ENCODE peak calls at places on chromosomes 2 and 18, in four cellular contexts. X is LoVo, K is HCEC 1CT, F is Caco-2. I is an unnamed sample.

GRCh38 chr18:51153659-51154371 is 43.7 kb downstream of the MEX3C start:
- DNase-seq in X (no peak), K (no peak), F (no peak), I (no peak)

GRCh38 chr2:21650566-21650965 is 526.8 kb downstream of the TDRD15 start:
- DNase-seq in X (no peak), K (no peak), F (peak; percentile 60), I (no peak)

GRCh38 chr18:30016179-30016578 is 1026.4 kb downstream of the DSC3 start:
- DNase-seq in X (no peak), K (no peak), F (no peak), I (no peak)

GRCh38 chr2:181047829-181048228 is 67.4 kb downstream of the UBE2E3 start:
- DNase-seq in X (no peak), K (no peak), F (no peak), I (no peak)

GRCh38 chr18:48997985-48998831 is 47.4 kb upstream of the SMAD7 start:
- DNase-seq in X (peak; percentile 94), K (peak; percentile 88), F (peak; percentile 67), I (peak; percentile 40)

GRCh38 chr2:167342769-167343168 is 454.5 kb downstream of the XIRP2 start:
- DNase-seq in X (no peak), K (no peak), F (no peak), I (peak; percentile 13)

GRCh38 chr2:238142382-238143205 is 4.1 kb downstream of the KLHL30 start:
- DNase-seq in X (no peak), K (no peak), F (no peak), I (no peak)

GRCh38 chr18:8480506-8481328 is 128.5 kb upstream of the RAB12 start:
- DNase-seq in X (no peak), K (peak; percentile 41), F (peak; percentile 63), I (peak; percentile 50)

GRCh38 chr2:119218478-119219064 is 5.1 kb upstream of the STEAP3 start:
- DNase-seq in X (peak; percentile 58), K (peak; percentile 54), F (no peak), I (peak; percentile 16)

GRCh38 chr2:113981404-113982134 is 91.7 kb downstream of the ACTR3 start:
- DNase-seq in X (no peak), K (no peak), F (no peak), I (no peak)

GRCh38 chr2:120104002-120104467 is 91.2 kb downstream of the EPB41L5 start:
- DNase-seq in X (no peak), K (peak; percentile 97), F (no peak), I (peak; percentile 39)

GRCh38 chr18:12839526-12840196 is 44.4 kb downstream of the PTPN2 start:
- DNase-seq in X (no peak), K (peak; percentile 23), F (no peak), I (no peak)

GRCh38 chr2:119809329-119810038 is 49.8 kb downstream of the PTPN4 start:
- DNase-seq in X (no peak), K (peak; percentile 77), F (no peak), I (peak; percentile 88)

GRCh38 chr2:68811364-68811763 is 59.8 kb downstream of the BMP10 start:
- DNase-seq in X (no peak), K (peak; percentile 46), F (no peak), I (peak; percentile 91)

GRCh38 chr2:67663776-67664175 is 266.6 kb downstream of the ETAA1 start:
- DNase-seq in X (no peak), K (no peak), F (no peak), I (no peak)

GRCh38 chr2:202069189-202070050 is 3.6 kb upstream of the KIAA2012 start:
- DNase-seq in X (peak; percentile 89), K (no peak), F (peak; percentile 68), I (no peak)

GRCh38 chr2:161044095-161044874 is 115.9 kb upstream of the TANK start:
- DNase-seq in X (no peak), K (peak; percentile 15), F (no peak), I (no peak)

GRCh38 chr2:191894681-191895147 is 47.8 kb upstream of the CAVIN2 start:
- DNase-seq in X (no peak), K (peak; percentile 95), F (no peak), I (peak; percentile 61)

GRCh38 chr2:9717886-9718451 is 87.2 kb upstream of the YWHAQ start:
- DNase-seq in X (no peak), K (no peak), F (no peak), I (no peak)

GRCh38 chr2:238941262-238941792 is 93.4 kb downstream of the TWIST2 start:
- DNase-seq in X (no peak), K (no peak), F (no peak), I (no peak)

GRCh38 chr2:60531638-60532216 is 21.7 kb downstream of the BCL11A start:
- DNase-seq in X (no peak), K (no peak), F (no peak), I (no peak)

GRCh38 chr2:17688600-17688999 is 65.0 kb downstream of the SMC6 start:
- DNase-seq in X (no peak), K (no peak), F (no peak), I (no peak)

GRCh38 chr2:235779444-235779896 is 285.6 kb downstream of the AGAP1 start:
- DNase-seq in X (peak; percentile 51), K (peak; percentile 55), F (peak; percentile 75), I (peak; percentile 74)

GRCh38 chr2:236287656-236288055 is 23.4 kb upstream of the ASB18 start:
- DNase-seq in X (no peak), K (no peak), F (no peak), I (no peak)

GRCh38 chr2:11749646-11750349 is 3.4 kb downstream of the LPIN1 start:
- DNase-seq in X (no peak), K (no peak), F (no peak), I (no peak)

GRCh38 chr2:129396980-129397599 is 582.4 kb upstream of the RAB6C start:
- DNase-seq in X (peak; percentile 37), K (no peak), F (peak; percentile 60), I (no peak)

GRCh38 chr2:118992740-118993391 is 50.9 kb downstream of the MARCO start:
- DNase-seq in X (no peak), K (no peak), F (peak; percentile 13), I (no peak)

GRCh38 chr18:69586581-69586980 is 185.9 kb downstream of the DOK6 start:
- DNase-seq in X (no peak), K (no peak), F (no peak), I (no peak)

GRCh38 chr18:8121091-8121490 is 488.1 kb upstream of the RAB12 start:
- DNase-seq in X (no peak), K (no peak), F (no peak), I (no peak)

GRCh38 chr18:14914126-14914525 is 166.2 kb downstream of the ANKRD30B start:
- DNase-seq in X (no peak), K (no peak), F (no peak), I (no peak)

GRCh38 chr2:27956895-27957294 is 66.4 kb downstream of the BABAM2 start:
- DNase-seq in X (no peak), K (peak; percentile 91), F (no peak), I (no peak)

GRCh38 chr2:25063876-25064660 is 22.2 kb downstream of the EFR3B start:
- DNase-seq in X (no peak), K (no peak), F (no peak), I (no peak)

GRCh38 chr18:48833701-48834394 is 116.9 kb downstream of the SMAD7 start:
- DNase-seq in X (no peak), K (no peak), F (no peak), I (no peak)

GRCh38 chr18:29028560-29028959 is 851.6 kb upstream of the CDH2 start:
- DNase-seq in X (no peak), K (no peak), F (no peak), I (no peak)

GRCh38 chr2:217402622-217403383 is 542.9 kb upstream of the TNP1 start:
- DNase-seq in X (no peak), K (no peak), F (no peak), I (no peak)

GRCh38 chr2:217864960-217865359 is 137.8 kb downstream of the TNS1 start:
- DNase-seq in X (no peak), K (no peak), F (no peak), I (no peak)

GRCh38 chr2:227780981-227781630 is 32.5 kb upstream of the CCL20 start:
- DNase-seq in X (peak; percentile 83), K (no peak), F (no peak), I (no peak)

GRCh38 chr2:85112906-85113625 is 20.1 kb upstream of the TCF7L1 start:
- DNase-seq in X (no peak), K (peak; percentile 10), F (no peak), I (no peak)